ENCODE peak calls at places on chromosomes 3 and 15, in six cellular contexts. Q, Y, D, V, C and W are unnamed samples.
A peak's percentile ranks its signal among the peaks of the same experiment; 100 is the strongest.

GRCh38 chr3:185282696-185283373 is 29.0 kb upstream of the EHHADH start:
- DNase-seq in D (peak; percentile 95), Y (peak; percentile 96), V (peak; percentile 96), C (peak; percentile 97), Q (peak; percentile 85), W (peak; percentile 96)

GRCh38 chr3:142180761-142181362 is 31.5 kb upstream of the TFDP2 start:
- DNase-seq in V (no peak), D (no peak), Q (no peak), Y (peak; percentile 68), C (peak; percentile 58), W (peak; percentile 26)

GRCh38 chr3:125213946-125214542 is 1.5 kb upstream of the SLC12A8 start:
- DNase-seq in V (no peak), D (no peak), C (no peak), Q (no peak), Y (peak; percentile 19), W (no peak)

GRCh38 chr3:46208167-46208704 is at the start of gene CCR1:
- DNase-seq in Y (peak; percentile 62), Q (no peak), V (no peak), C (peak; percentile 66), D (no peak), W (peak; percentile 51)

GRCh38 chr3:132652640-132653270 is 6.9 kb downstream of the ACAD11 start:
- DNase-seq in Q (no peak), V (no peak), C (no peak), D (no peak), Y (peak; percentile 20), W (no peak)

GRCh38 chr15:84638103-84638502 is 16.0 kb downstream of the WDR73 start:
- DNase-seq in Q (no peak), Y (no peak), V (no peak), C (no peak), D (no peak), W (no peak)

GRCh38 chr15:63056843-63057242 is 14.3 kb downstream of the TPM1 start:
- DNase-seq in Q (no peak), Y (peak; percentile 67), V (no peak), C (no peak), D (no peak), W (peak; percentile 68)

GRCh38 chr3:129553771-129554170 is 10.8 kb downstream of the H1-8 start:
- DNase-seq in Y (no peak), Q (no peak), C (no peak), V (no peak), D (no peak), W (no peak)

GRCh38 chr3:100033814-100034490 is 80.3 kb downstream of the FILIP1L start:
- DNase-seq in V (no peak), Y (peak; percentile 50), Q (no peak), C (no peak), D (no peak), W (no peak)

GRCh38 chr15:57496946-57497944 is 94.5 kb upstream of the MYZAP start:
- DNase-seq in V (no peak), Y (no peak), D (no peak), C (no peak), Q (no peak), W (no peak)

GRCh38 chr15:89057506-89058133 is 30.6 kb upstream of the ABHD2 start:
- DNase-seq in Y (peak; percentile 84), V (peak; percentile 83), Q (no peak), C (peak; percentile 82), D (peak; percentile 90), W (peak; percentile 83)

GRCh38 chr15:49751191-49751590 is 130.3 kb downstream of the DTWD1 start:
- DNase-seq in D (peak; percentile 74), C (no peak), Y (no peak), V (no peak), Q (no peak), W (no peak)

GRCh38 chr3:112847692-112848091 is 1.0 kb upstream of the CD200R1L start:
- DNase-seq in Q (no peak), C (no peak), Y (no peak), V (no peak), D (no peak), W (no peak)

GRCh38 chr3:64763980-64764379 is 76.2 kb upstream of the ADAMTS9 start:
- DNase-seq in C (no peak), Q (no peak), D (no peak), V (no peak), Y (no peak), W (no peak)

GRCh38 chr3:44952689-44953088 is 23.3 kb downstream of the ZDHHC3 start:
- DNase-seq in C (no peak), Y (no peak), Q (no peak), D (no peak), V (no peak), W (no peak)

GRCh38 chr15:69988541-69989225 is 109.0 kb downstream of the TLE3 start:
- DNase-seq in V (no peak), Y (no peak), C (no peak), D (no peak), Q (no peak), W (no peak)

GRCh38 chr3:30848093-30848779 is 46.2 kb downstream of the GADL1 start:
- DNase-seq in C (no peak), D (no peak), V (no peak), Y (no peak), Q (no peak), W (no peak)

GRCh38 chr15:94743668-94744067 is 512.3 kb downstream of the MCTP2 start:
- DNase-seq in C (no peak), Y (no peak), D (no peak), V (no peak), Q (peak; percentile 36), W (no peak)

GRCh38 chr3:34444137-34444536 is 645.7 kb downstream of the PDCD6IP start:
- DNase-seq in D (no peak), Y (no peak), Q (no peak), C (no peak), V (no peak), W (no peak)

GRCh38 chr15:95267476-95267875 is 1036.1 kb downstream of the MCTP2 start:
- DNase-seq in D (no peak), C (no peak), Q (no peak), V (no peak), Y (no peak), W (no peak)

GRCh38 chr3:27632431-27633223 is 89.5 kb downstream of the EOMES start:
- DNase-seq in V (no peak), Y (peak; percentile 77), Q (no peak), D (peak; percentile 71), C (peak; percentile 71), W (peak; percentile 43)

GRCh38 chr15:44066211-44066827 is 128.8 kb downstream of the FRMD5 start:
- DNase-seq in Y (peak; percentile 87), V (no peak), C (peak; percentile 88), D (no peak), Q (peak; percentile 5), W (no peak)

GRCh38 chr15:58775402-58775801 is 4.3 kb downstream of the MINDY2 start:
- DNase-seq in Y (no peak), C (no peak), D (no peak), Q (no peak), V (no peak), W (no peak)

GRCh38 chr3:120350431-120350941 is 1.3 kb upstream of the LRRC58 start:
- DNase-seq in Q (no peak), C (no peak), Y (peak; percentile 84), D (peak; percentile 75), V (peak; percentile 62), W (no peak)

DNA sequence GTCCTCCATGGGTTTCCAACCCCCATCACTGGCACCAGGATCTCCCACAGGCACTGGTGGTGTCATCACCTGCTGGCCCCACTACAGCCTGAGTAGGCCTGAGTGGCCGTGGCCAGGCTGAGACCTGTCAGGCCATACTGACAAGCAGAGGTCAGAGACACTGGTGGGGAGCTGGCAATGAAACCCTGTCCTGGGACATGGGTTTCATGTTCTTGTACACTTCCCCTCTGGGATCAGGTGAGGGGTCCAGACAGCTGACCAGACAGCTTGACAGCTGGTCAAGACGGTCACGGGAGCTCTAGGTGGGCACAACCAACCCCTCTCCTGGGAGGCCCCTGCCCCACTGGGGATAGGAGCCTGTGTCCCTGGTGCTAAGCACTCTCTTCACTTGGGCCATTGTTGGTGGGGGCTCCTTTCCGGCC is 13.1 kb downstream of the ZBTB47 start:
- DNase-seq in D (no peak), Q (no peak), V (peak; percentile 61), C (no peak), Y (no peak), W (no peak)
- H3K27ac ChIP-seq in D (peak overlapping the region; percentile 68), Q (no peak overlapping the region), V (peak overlapping the region; percentile 82), C (no peak overlapping the region), Y (peak overlapping the region; percentile 81), W (peak overlapping the region; percentile 81)

DNA sequence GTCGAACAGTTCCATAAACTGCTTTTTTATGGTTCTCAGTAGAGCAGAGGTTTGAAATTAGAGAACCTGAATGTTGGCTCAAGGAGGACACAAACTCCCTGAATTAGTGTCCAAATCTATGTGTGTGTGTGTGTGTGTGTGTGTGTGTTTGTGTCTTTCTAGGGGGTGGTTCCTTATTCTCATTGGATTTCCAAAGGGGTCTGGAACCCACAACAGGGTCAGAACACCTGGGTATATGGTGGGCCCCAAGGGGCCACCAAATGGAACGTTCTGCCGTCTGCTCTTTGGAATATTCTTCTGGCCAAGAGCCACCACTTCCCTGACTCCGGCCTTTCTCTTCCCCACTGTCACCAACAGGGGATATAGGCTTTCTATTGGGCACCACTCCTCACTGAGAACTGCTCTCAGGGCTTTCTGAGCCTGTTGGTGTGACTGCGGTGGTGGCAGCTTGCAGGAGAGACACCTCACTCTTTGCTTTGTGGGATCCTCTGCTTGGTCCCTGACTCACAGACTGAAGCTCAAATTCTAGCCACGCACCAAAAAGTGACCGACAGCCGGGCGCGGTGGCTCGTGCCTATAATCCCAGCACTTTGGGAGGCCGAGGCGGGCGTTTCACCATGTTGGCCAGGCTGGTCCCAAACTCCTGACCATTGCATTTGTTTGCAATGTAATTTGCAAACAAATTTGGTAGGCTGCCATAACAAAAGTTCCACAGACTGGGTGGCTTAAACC is 47.5 kb upstream of the IDH2 start:
- DNase-seq in Y (no peak), C (no peak), D (no peak), Q (no peak), V (no peak), W (no peak)
- H3K27ac ChIP-seq in Y (no peak overlapping the region), C (no peak overlapping the region), D (no peak overlapping the region), Q (no peak overlapping the region), V (no peak overlapping the region), W (no peak overlapping the region)

DNA sequence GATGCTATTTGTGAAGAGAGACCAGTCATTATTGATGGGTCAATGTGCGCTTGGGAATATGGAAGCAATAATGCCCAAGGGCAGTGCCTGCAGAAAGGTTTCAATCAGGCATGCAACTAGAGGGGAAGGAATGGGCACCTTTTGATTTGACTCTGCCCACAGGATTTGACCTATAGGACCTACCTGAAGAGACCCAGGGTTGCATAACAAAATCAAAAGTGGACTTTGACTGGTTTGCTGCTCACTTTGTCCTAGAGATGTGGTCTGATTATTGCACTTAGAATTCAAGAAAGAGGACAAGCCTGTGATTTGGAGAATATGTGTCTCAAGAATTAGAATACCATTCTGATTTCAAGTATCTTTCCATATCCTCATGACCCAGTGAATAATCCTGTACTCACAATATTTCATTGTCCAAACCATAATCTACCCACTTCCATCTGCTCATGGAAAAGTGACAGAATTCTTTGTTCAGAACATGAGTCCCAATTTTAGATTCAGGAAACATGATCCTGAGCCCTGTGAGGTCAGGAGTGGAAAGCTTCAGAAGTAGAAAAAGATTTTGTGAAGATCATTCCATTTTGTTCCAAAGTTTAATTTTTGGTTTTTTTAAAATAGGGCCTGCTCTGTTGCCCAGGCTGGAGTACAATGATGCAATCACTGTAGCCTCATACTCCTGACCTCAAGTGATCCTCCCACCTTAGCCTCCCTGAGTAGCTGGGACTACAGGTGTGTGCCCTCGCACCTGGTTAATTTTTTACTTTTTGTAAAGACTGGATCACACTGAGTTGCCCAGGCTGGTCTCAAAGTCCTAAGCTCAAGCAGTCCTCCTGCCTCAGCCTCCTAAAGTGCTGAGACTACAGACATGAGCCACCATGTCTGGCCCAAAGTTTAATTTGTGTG is 151.3 kb upstream of the NR2E3 start:
- DNase-seq in V (no peak), Q (no peak), C (no peak), D (no peak), Y (no peak), W (no peak)
- H3K27ac ChIP-seq in V (peak overlapping the region; percentile 61), Q (no peak overlapping the region), C (no peak overlapping the region), D (no peak overlapping the region), Y (no peak overlapping the region), W (peak overlapping the region; percentile 63)

GRCh38 chr3:179027326-179027900 is 44.2 kb downstream of the ZMAT3 start:
- DNase-seq in D (no peak), V (no peak), Q (no peak), Y (peak; percentile 65), C (peak; percentile 20), W (no peak)
- H3K27ac ChIP-seq in D (no peak overlapping the region), V (no peak overlapping the region), Q (peak overlapping the region; percentile 9), Y (no peak overlapping the region), C (no peak overlapping the region), W (no peak overlapping the region)